ENCODE peak calls at places on chromosomes 16 and 17, in eight cellular contexts. One of them, this sample, is unnamed.

GRCh38 chr16:55914383-55914782 is 39.2 kb upstream of the CES5A start:
- DNase-seq in A549: no peak
- DNase-seq in right lobe of liver: no peak
- DNase-seq in GM20000: no peak
- DNase-seq in prostate gland: no peak
- DNase-seq in NB4: no peak
- DNase-seq in neural crest cell: no peak
- DNase-seq in AG09319: no peak
- DNase-seq in this sample: no peak

GRCh38 chr17:57943140-57943539 is 12.1 kb downstream of the CUEDC1 start:
- DNase-seq in A549: no peak
- DNase-seq in right lobe of liver: no peak
- DNase-seq in GM20000: no peak
- DNase-seq in prostate gland: no peak
- DNase-seq in NB4: peak
- DNase-seq in neural crest cell: no peak
- DNase-seq in AG09319: no peak
- DNase-seq in this sample: no peak

GRCh38 chr16:27123795-27124194 is 57.1 kb downstream of the C16orf82 start:
- DNase-seq in A549: no peak
- DNase-seq in right lobe of liver: no peak
- DNase-seq in GM20000: no peak
- DNase-seq in prostate gland: no peak
- DNase-seq in NB4: no peak
- DNase-seq in neural crest cell: no peak
- DNase-seq in AG09319: no peak
- DNase-seq in this sample: no peak

GRCh38 chr16:51051671-51052070 is 99.4 kb downstream of the SALL1 start:
- DNase-seq in A549: no peak
- DNase-seq in right lobe of liver: no peak
- DNase-seq in GM20000: no peak
- DNase-seq in prostate gland: no peak
- DNase-seq in NB4: no peak
- DNase-seq in neural crest cell: no peak
- DNase-seq in AG09319: no peak
- DNase-seq in this sample: no peak

GRCh38 chr16:85994492-85995433 is 95.8 kb downstream of the IRF8 start:
- DNase-seq in A549: no peak
- DNase-seq in right lobe of liver: no peak
- DNase-seq in GM20000: no peak
- DNase-seq in prostate gland: no peak
- DNase-seq in NB4: no peak
- DNase-seq in neural crest cell: no peak
- DNase-seq in AG09319: no peak
- DNase-seq in this sample: no peak

GRCh38 chr16:14325921-14326401 is 254.8 kb downstream of the MRTFB start:
- DNase-seq in A549: no peak
- DNase-seq in right lobe of liver: no peak
- DNase-seq in GM20000: no peak
- DNase-seq in prostate gland: no peak
- DNase-seq in NB4: peak
- DNase-seq in neural crest cell: no peak
- DNase-seq in AG09319: peak
- DNase-seq in this sample: no peak

GRCh38 chr17:1122681-1123396 is 56.9 kb downstream of the ABR start:
- DNase-seq in A549: peak
- DNase-seq in right lobe of liver: peak
- DNase-seq in GM20000: peak
- DNase-seq in prostate gland: peak
- DNase-seq in NB4: peak
- DNase-seq in neural crest cell: peak
- DNase-seq in AG09319: no peak
- DNase-seq in this sample: peak

GRCh38 chr16:46621902-46622676 is 910 bp upstream of the SHCBP1 start:
- DNase-seq in A549: no peak
- DNase-seq in right lobe of liver: no peak
- DNase-seq in GM20000: no peak
- DNase-seq in prostate gland: no peak
- DNase-seq in NB4: no peak
- DNase-seq in neural crest cell: no peak
- DNase-seq in AG09319: no peak
- DNase-seq in this sample: no peak

GRCh38 chr17:43536236-43537088 is 9.7 kb downstream of the ETV4 start:
- DNase-seq in A549: no peak
- DNase-seq in right lobe of liver: no peak
- DNase-seq in GM20000: no peak
- DNase-seq in prostate gland: no peak
- DNase-seq in NB4: peak
- DNase-seq in neural crest cell: no peak
- DNase-seq in AG09319: peak
- DNase-seq in this sample: no peak

GRCh38 chr16:75938818-75939217 is 212.5 kb upstream of the CPHXL start:
- DNase-seq in A549: no peak
- DNase-seq in right lobe of liver: no peak
- DNase-seq in GM20000: no peak
- DNase-seq in prostate gland: no peak
- DNase-seq in NB4: no peak
- DNase-seq in neural crest cell: no peak
- DNase-seq in AG09319: no peak
- DNase-seq in this sample: no peak

GRCh38 chr17:38667099-38667786 is 7.5 kb downstream of the EPOP start:
- DNase-seq in A549: peak
- DNase-seq in right lobe of liver: peak
- DNase-seq in GM20000: peak
- DNase-seq in prostate gland: peak
- DNase-seq in NB4: peak
- DNase-seq in neural crest cell: peak
- DNase-seq in AG09319: peak
- DNase-seq in this sample: no peak

GRCh38 chr16:8168016-8168415 is 422.3 kb downstream of the TMEM114 start:
- DNase-seq in A549: no peak
- DNase-seq in right lobe of liver: no peak
- DNase-seq in GM20000: no peak
- DNase-seq in prostate gland: no peak
- DNase-seq in NB4: no peak
- DNase-seq in neural crest cell: no peak
- DNase-seq in AG09319: no peak
- DNase-seq in this sample: no peak

GRCh38 chr16:48540222-48540900 is 69.6 kb downstream of the N4BP1 start:
- DNase-seq in A549: no peak
- DNase-seq in right lobe of liver: no peak
- DNase-seq in GM20000: no peak
- DNase-seq in prostate gland: no peak
- DNase-seq in NB4: no peak
- DNase-seq in neural crest cell: no peak
- DNase-seq in AG09319: no peak
- DNase-seq in this sample: peak

GRCh38 chr17:82475458-82475857 is 16.9 kb downstream of the NARF start:
- DNase-seq in A549: no peak
- DNase-seq in right lobe of liver: no peak
- DNase-seq in GM20000: no peak
- DNase-seq in prostate gland: no peak
- DNase-seq in NB4: no peak
- DNase-seq in neural crest cell: no peak
- DNase-seq in AG09319: no peak
- DNase-seq in this sample: no peak

GRCh38 chr16:31038993-31039392 is 5.6 kb downstream of the STX4 start:
- DNase-seq in A549: no peak
- DNase-seq in right lobe of liver: no peak
- DNase-seq in GM20000: no peak
- DNase-seq in prostate gland: no peak
- DNase-seq in NB4: no peak
- DNase-seq in neural crest cell: no peak
- DNase-seq in AG09319: no peak
- DNase-seq in this sample: no peak

GRCh38 chr16:77869997-77870813 is 81.8 kb downstream of the VAT1L start:
- DNase-seq in A549: no peak
- DNase-seq in right lobe of liver: no peak
- DNase-seq in GM20000: no peak
- DNase-seq in prostate gland: peak
- DNase-seq in NB4: no peak
- DNase-seq in neural crest cell: no peak
- DNase-seq in AG09319: no peak
- DNase-seq in this sample: no peak

GRCh38 chr17:50271173-50271750 is 3.0 kb upstream of the TMEM92 start:
- DNase-seq in A549: no peak
- DNase-seq in right lobe of liver: no peak
- DNase-seq in GM20000: no peak
- DNase-seq in prostate gland: no peak
- DNase-seq in NB4: no peak
- DNase-seq in neural crest cell: no peak
- DNase-seq in AG09319: no peak
- DNase-seq in this sample: peak

GRCh38 chr16:70601576-70602575 is 44.5 kb upstream of the IL34 start:
- DNase-seq in A549: no peak
- DNase-seq in right lobe of liver: no peak
- DNase-seq in GM20000: no peak
- DNase-seq in prostate gland: no peak
- DNase-seq in NB4: no peak
- DNase-seq in neural crest cell: no peak
- DNase-seq in AG09319: no peak
- DNase-seq in this sample: no peak

GRCh38 chr17:62109378-62109902 is 44.4 kb upstream of the MED13 start:
- DNase-seq in A549: peak
- DNase-seq in right lobe of liver: peak
- DNase-seq in GM20000: peak
- DNase-seq in prostate gland: no peak
- DNase-seq in NB4: peak
- DNase-seq in neural crest cell: peak
- DNase-seq in AG09319: peak
- DNase-seq in this sample: no peak
- TF ChIP-seq CTCF in A549: peak
- TF ChIP-seq CTCF in right lobe of liver: peak
- TF ChIP-seq CTCF in GM20000: peak
- TF ChIP-seq CTCF in prostate gland: peak
- TF ChIP-seq CTCF in NB4: peak
- TF ChIP-seq CTCF in neural crest cell: peak
- TF ChIP-seq CTCF in AG09319: peak
- TF ChIP-seq CTCF in this sample: no peak

DNA sequence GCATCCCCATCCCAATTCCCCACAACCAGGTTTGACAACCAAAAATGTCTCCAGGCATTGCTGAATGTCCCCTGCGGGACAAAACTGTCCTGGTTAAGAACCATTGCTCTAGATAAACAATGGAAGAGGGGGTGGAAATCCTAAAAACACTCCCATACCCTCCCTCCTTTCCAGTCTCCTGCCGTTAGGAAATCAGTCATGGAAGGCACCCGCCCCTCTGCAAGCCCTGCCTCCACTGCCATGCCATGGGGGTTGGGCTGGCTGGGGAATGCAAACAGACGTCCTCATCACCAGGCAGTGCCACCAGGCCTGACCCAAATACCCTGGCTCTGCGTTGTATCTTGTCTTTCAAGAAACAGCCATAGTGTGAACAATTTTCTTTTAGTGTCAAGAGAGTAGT is 57.5 kb downstream of the CYTH1 start:
- DNase-seq in A549: no peak
- DNase-seq in right lobe of liver: peak
- DNase-seq in GM20000: no peak
- DNase-seq in prostate gland: peak
- DNase-seq in NB4: no peak
- DNase-seq in neural crest cell: no peak
- DNase-seq in AG09319: no peak
- DNase-seq in this sample: no peak
- TF ChIP-seq CTCF in A549: no peak
- TF ChIP-seq CTCF in right lobe of liver: no peak
- TF ChIP-seq CTCF in GM20000: no peak
- TF ChIP-seq CTCF in prostate gland: no peak
- TF ChIP-seq CTCF in NB4: no peak
- TF ChIP-seq CTCF in neural crest cell: no peak
- TF ChIP-seq CTCF in AG09319: no peak
- TF ChIP-seq CTCF in this sample: no peak

DNA sequence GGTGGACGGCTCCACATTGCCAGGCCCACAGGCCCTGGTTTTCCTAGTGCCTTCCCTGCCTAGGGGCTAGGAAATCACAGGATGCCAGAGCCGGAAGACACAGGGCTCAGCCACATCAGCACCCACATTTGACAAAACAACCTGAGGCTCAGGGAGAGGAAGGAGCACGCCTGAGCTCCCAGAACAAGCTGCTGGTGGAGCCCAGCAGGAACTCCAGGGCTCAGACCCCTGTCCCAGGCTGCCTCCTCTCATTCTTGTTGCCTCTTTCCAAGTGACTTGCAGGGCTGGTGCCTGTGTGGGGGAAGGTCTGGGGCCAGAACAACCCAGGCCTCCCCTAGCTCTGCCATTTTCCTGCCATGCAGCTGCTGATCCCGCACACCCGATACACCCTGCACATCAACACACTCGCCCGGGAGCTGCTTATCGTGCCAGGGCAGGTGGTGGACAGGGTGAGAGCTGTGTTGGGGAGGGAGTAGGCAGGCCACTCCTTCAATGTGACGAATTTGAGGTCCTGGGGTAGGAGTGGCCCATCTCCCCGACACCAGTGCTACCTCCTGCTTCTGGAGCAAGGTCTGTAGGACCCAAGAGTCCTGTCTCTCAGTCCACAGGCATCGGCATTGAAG is 7.6 kb downstream of the ALOX15B start:
- DNase-seq in A549: no peak
- DNase-seq in right lobe of liver: no peak
- DNase-seq in GM20000: no peak
- DNase-seq in prostate gland: no peak
- DNase-seq in NB4: no peak
- DNase-seq in neural crest cell: no peak
- DNase-seq in AG09319: no peak
- DNase-seq in this sample: no peak
- TF ChIP-seq CTCF in A549: no peak
- TF ChIP-seq CTCF in right lobe of liver: no peak
- TF ChIP-seq CTCF in GM20000: no peak
- TF ChIP-seq CTCF in prostate gland: no peak
- TF ChIP-seq CTCF in NB4: no peak
- TF ChIP-seq CTCF in neural crest cell: no peak
- TF ChIP-seq CTCF in AG09319: no peak
- TF ChIP-seq CTCF in this sample: no peak

DNA sequence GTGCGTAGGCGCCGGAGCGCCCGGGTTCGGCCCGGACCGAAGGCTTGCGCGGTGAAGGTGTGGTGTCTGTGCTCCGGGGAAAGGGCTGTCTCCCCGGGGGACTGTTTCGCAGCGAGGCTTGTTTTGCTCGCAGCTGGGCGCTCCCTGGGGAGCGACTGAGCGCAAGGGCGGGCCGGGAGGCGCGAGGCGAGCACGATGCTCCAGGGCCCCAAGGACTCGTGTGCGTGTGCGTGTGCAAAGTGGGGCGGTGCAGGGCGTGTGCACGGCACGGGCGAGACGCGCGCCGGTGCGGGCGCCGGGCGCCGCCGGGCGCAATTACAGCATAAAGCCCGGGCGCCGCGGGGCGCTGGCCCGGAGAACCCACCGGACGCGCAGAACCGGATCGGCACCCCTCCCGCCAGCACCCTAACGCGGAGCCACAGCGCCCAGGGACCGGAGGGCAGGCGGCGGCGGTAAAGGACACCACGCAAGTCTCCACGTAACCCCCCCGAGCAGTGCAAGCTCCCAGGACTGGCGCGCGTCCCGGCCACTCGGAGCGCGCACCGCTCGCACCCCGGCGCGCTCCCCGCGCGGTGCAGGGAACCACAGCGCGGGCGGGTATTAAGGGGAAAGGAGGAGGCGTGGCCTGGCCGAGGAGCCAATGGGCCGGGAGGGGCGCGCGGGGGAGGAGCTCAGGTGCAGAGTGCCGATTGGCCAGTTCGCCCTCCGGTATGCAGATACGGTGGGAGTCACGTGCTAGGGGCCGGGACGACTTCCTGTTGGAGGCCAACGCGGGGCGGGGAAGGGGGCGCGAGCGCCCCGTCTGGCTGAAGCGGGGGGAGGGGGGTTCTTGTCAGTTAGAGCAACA is at the start of gene TNRC6C:
- DNase-seq in A549: peak
- DNase-seq in right lobe of liver: peak
- DNase-seq in GM20000: peak
- DNase-seq in prostate gland: peak
- DNase-seq in NB4: peak
- DNase-seq in neural crest cell: peak
- DNase-seq in AG09319: peak
- DNase-seq in this sample: peak
- TF ChIP-seq CTCF in A549: peak
- TF ChIP-seq CTCF in right lobe of liver: peak
- TF ChIP-seq CTCF in GM20000: no peak
- TF ChIP-seq CTCF in prostate gland: peak
- TF ChIP-seq CTCF in NB4: no peak
- TF ChIP-seq CTCF in neural crest cell: no peak
- TF ChIP-seq CTCF in AG09319: no peak
- TF ChIP-seq CTCF in this sample: no peak

This sample was measured in mesothelial cell of epicardium.